ENCODE peak calls at places on chromosome 4, in six cellular contexts. O is SK-N-SH, U is HepG2, Q is HCT116, H is H1, V is K562. M is an unnamed sample. For H3K4me1, the result is how much of the 10 kb centered on the place peaks cover.

GRCh38 chr4:11470709-11471441 is 42.2 kb upstream of the HS3ST1 start:
- DNase-seq in O (no peak), U (no peak), Q (no peak), H (no peak), V (no peak), M (no peak)

GRCh38 chr4:105106416-105106815 is 40.3 kb upstream of the TET2 start:
- DNase-seq in O (no peak), U (no peak), Q (no peak), H (no peak), V (no peak), M (no peak)

GRCh38 chr4:77015390-77015789 is 60.4 kb downstream of the CCNI start:
- DNase-seq in O (no peak), U (no peak), Q (no peak), H (no peak), V (no peak), M (no peak)

GRCh38 chr4:160286051-160286450 is 1183.2 kb downstream of the RAPGEF2 start:
- DNase-seq in O (no peak), U (no peak), Q (no peak), H (no peak), V (no peak), M (no peak)

GRCh38 chr4:11650801-11651596 is 222.3 kb upstream of the HS3ST1 start:
- DNase-seq in O (no peak), U (no peak), Q (peak), H (no peak), V (no peak), M (peak)

GRCh38 chr4:14770025-14770424 is 232.3 kb upstream of the CPEB2 start:
- DNase-seq in O (no peak), U (no peak), Q (no peak), H (no peak), V (no peak), M (no peak)

GRCh38 chr4:141912831-141913230 is 276.4 kb downstream of the IL15 start:
- DNase-seq in O (peak), U (no peak), Q (no peak), H (no peak), V (peak), M (no peak)

GRCh38 chr4:37393889-37394288 is 149.3 kb downstream of the NWD2 start:
- DNase-seq in O (no peak), U (no peak), Q (no peak), H (no peak), V (no peak), M (no peak)

GRCh38 chr4:85565761-85566480 is 91.0 kb downstream of the ARHGAP24 start:
- DNase-seq in O (no peak), U (no peak), Q (no peak), H (no peak), V (no peak), M (no peak)

GRCh38 chr4:183252959-183253358 is 67.1 kb downstream of the CLDN22 start:
- DNase-seq in O (no peak), U (no peak), Q (no peak), H (no peak), V (no peak), M (no peak)

GRCh38 chr4:139718833-139719232 is 53.2 kb downstream of the MGST2 start:
- DNase-seq in O (no peak), U (no peak), Q (no peak), H (no peak), V (no peak), M (no peak)

GRCh38 chr4:119536572-119537528 is 91.8 kb downstream of the PDE5A start:
- DNase-seq in O (no peak), U (no peak), Q (no peak), H (no peak), V (no peak), M (no peak)

GRCh38 chr4:87069037-87069742 is 134.4 kb downstream of the AFF1 start:
- DNase-seq in O (no peak), U (no peak), Q (no peak), H (no peak), V (no peak), M (no peak)
- H3K4me1 ChIP-seq in O (under half), U (under half), Q (under half), H (under half), V (under half), M (under half)

GRCh38 chr4:110605077-110605476 is 17.8 kb downstream of the PITX2 start:
- DNase-seq in O (no peak), U (no peak), Q (no peak), H (no peak), V (no peak), M (no peak)

GRCh38 chr4:110597582-110597981 is 25.3 kb downstream of the PITX2 start:
- DNase-seq in O (no peak), U (no peak), Q (no peak), H (no peak), V (no peak), M (no peak)

GRCh38 chr4:110596431-110596830 is 26.4 kb downstream of the PITX2 start:
- DNase-seq in O (no peak), U (no peak), Q (no peak), H (no peak), V (no peak), M (no peak)

GRCh38 chr4:110602061-110602460 is 20.8 kb downstream of the PITX2 start:
- DNase-seq in O (no peak), U (no peak), Q (no peak), H (no peak), V (no peak), M (no peak)
- TF ChIP-seq SIN3A in O (no peak), U (no peak), Q (no peak), H (no peak), V (no peak), M (no peak)

GRCh38 chr4:24114444-24114843 is 224.6 kb upstream of the PPARGC1A start:
- DNase-seq in O (no peak), U (no peak), Q (no peak), H (no peak), V (no peak), M (no peak)

GRCh38 chr4:24112466-24112865 is 222.6 kb upstream of the PPARGC1A start:
- DNase-seq in O (no peak), U (no peak), Q (no peak), H (no peak), V (no peak), M (no peak)

GRCh38 chr4:24116107-24116506 is 226.3 kb upstream of the PPARGC1A start:
- DNase-seq in O (no peak), U (no peak), Q (no peak), H (no peak), V (no peak), M (no peak)

GRCh38 chr4:24118031-24118430 is 228.2 kb upstream of the PPARGC1A start:
- DNase-seq in O (no peak), U (no peak), Q (no peak), H (no peak), V (no peak), M (no peak)

DNA sequence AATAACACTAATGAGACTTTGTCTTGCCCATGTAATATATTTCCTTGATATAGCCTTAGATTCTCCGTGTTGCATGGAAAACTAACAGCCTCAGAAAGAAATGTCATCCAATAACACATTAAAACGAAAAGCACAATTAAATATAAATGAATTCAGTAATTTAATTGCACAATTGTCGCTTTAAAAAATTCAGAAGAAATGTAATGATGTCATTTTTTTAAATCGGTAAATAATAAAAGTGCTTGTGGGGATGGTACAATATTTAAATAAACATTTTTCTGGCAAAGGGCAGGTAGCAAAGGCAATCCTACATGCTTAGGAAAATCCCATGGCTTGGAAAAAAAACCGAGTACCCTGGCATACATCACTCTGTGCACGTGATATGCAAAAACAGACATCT is 225.3 kb upstream of the PPARGC1A start:
- DNase-seq in O (no peak), U (no peak), Q (no peak), H (no peak), V (no peak), M (no peak)
- H3K27ac ChIP-seq in O (no peak), U (no peak), Q (no peak), H (no peak), V (no peak), M (no peak)

DNA sequence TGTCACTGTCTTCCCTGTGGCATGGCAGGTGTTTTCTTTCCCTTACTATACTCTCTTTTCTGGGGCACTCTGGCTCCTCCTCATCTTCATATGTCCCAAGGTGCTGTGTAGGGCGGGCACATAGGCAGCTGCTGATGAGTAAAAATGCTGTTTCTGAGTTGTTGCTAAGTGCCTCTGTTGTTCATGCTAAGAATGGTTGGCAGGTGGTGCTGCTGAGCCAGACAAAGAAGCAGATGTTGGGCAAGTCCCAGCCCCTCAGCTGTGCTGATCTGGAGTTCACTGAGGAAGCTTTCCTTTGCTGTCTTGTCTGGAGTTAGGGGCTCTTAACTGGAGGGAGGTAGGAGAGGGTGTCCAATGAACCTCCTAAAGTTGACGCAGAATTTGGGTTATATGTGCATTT is 40.6 kb downstream of the HADH start:
- DNase-seq in O (peak), U (peak), Q (peak), H (no peak), V (peak), M (peak)
- H3K4me1 ChIP-seq in O (under half), U (under half), Q (under half), H (under half), V (under half), M (under half)

DNA sequence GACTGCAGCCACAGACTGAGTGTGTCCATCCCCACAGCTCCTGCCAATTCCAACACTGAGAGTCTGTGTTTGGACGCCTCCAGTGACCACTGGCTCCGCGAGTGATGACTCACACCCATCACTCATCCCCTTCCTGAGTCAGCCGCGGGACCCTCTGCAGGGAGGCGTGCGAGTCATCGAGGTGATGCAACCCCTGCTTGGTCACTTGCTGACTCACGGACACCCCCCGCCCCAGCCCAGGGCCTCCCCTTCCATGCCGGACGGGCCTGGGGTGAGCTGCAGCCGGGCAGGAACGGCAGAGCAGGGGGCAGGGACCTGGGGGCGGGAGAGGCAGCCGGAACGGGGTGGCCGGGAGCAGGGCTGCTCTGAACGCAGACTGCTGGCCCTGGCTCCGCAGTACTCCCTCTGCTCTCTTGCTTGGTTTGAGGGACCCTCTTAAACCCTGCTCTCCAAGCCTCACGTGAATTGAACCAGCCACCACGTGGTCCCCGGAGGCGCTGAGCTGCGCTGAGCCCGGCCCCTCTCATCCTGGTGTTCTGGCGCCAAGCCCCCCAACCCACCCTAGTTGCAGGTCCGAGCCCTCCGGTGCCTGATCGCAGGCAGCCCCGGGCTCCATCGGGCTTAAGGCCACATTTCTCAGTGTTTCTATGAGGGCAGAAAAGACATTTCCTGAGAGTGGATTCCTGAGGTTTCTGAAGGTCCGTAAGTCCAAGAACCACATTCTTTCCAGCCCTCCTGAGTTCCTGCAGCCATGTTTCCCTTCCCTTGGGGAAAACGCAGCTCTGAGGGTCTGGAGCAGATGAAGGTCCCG is 32.4 kb downstream of the FGFRL1 start:
- DNase-seq in O (no peak), U (peak), Q (peak), H (peak), V (peak), M (peak)
- TF ChIP-seq SIN3A in O (peak), U (no peak), Q (no peak), H (no peak), V (no peak), M (peak)

GRCh38 chr4:54231419-54232150 is 2.5 kb downstream of the PDGFRA start:
- DNase-seq in O (peak), U (no peak), Q (no peak), H (peak), V (no peak), M (no peak)

GRCh38 chr4:54232151-54232688 is 3.1 kb downstream of the PDGFRA start:
- DNase-seq in O (no peak), U (no peak), Q (no peak), H (peak), V (no peak), M (no peak)

GRCh38 chr4:54229631-54230478 is 762 bp downstream of the PDGFRA start:
- DNase-seq in O (peak), U (no peak), Q (no peak), H (peak), V (no peak), M (no peak)

GRCh38 chr4:54228563-54229501 is at the start of gene PDGFRA:
- DNase-seq in O (peak), U (no peak), Q (no peak), H (peak), V (no peak), M (no peak)

GRCh38 chr4:54230479-54231418 is 1.7 kb downstream of the PDGFRA start:
- DNase-seq in O (peak), U (no peak), Q (no peak), H (peak), V (no peak), M (no peak)
- H3K27ac ChIP-seq in O (peak), U (no peak), Q (no peak), H (no peak), V (no peak), M (no peak)

GRCh38 chr4:169658196-169658595 is 37.8 kb downstream of the CLCN3 start:
- DNase-seq in O (no peak), U (no peak), Q (no peak), H (no peak), V (no peak), M (no peak)

GRCh38 chr4:169660929-169661328 is 40.6 kb downstream of the CLCN3 start:
- DNase-seq in O (no peak), U (no peak), Q (no peak), H (no peak), V (no peak), M (no peak)

GRCh38 chr4:169659736-169660670 is 39.6 kb downstream of the CLCN3 start:
- DNase-seq in O (peak), U (peak), Q (peak), H (no peak), V (peak), M (peak)

GRCh38 chr4:169657470-169658107 is 37.2 kb downstream of the CLCN3 start:
- DNase-seq in O (no peak), U (no peak), Q (no peak), H (no peak), V (no peak), M (no peak)

GRCh38 chr4:169658970-169659735 is 38.8 kb downstream of the CLCN3 start:
- DNase-seq in O (no peak), U (no peak), Q (no peak), H (no peak), V (no peak), M (no peak)
- H3K4me1 ChIP-seq in O (under half), U (under half), Q (under half), H (under half), V (under half), M (under half)

M was measured in Panc1.